ENCODE peak calls at places on chromosomes 1 and 21, in eight cellular contexts. One of them, this sample, is unnamed.
A peak's percentile ranks its signal among the peaks of the same experiment; 100 is the strongest.

GRCh38 chr1:200899954-200900867 is 5.5 kb downstream of the INAVA start:
- DNase-seq in WERI-Rb-1: peak; percentile 19
- DNase-seq in suprapubic skin: no peak
- DNase-seq in psoas muscle: no peak
- DNase-seq in mammary epithelial cell: no peak
- DNase-seq in hepatocyte: no peak
- DNase-seq in heart left ventricle: no peak
- DNase-seq in heart right ventricle: no peak
- DNase-seq in this sample: no peak

GRCh38 chr1:18597159-18598042 is 33.2 kb upstream of the PAX7 start:
- DNase-seq in WERI-Rb-1: peak; percentile 62
- DNase-seq in hepatocyte: peak; percentile 72
- DNase-seq in mammary epithelial cell: peak; percentile 21
- DNase-seq in psoas muscle: peak; percentile 51
- DNase-seq in heart left ventricle: peak; percentile 40
- DNase-seq in heart right ventricle: peak; percentile 55
- DNase-seq in suprapubic skin: peak; percentile 84
- DNase-seq in this sample: peak; percentile 89

GRCh38 chr1:181514298-181515290 is 31.3 kb downstream of the CACNA1E start:
- DNase-seq in heart right ventricle: no peak
- DNase-seq in psoas muscle: no peak
- DNase-seq in WERI-Rb-1: no peak
- DNase-seq in hepatocyte: no peak
- DNase-seq in suprapubic skin: no peak
- DNase-seq in mammary epithelial cell: no peak
- DNase-seq in heart left ventricle: no peak
- DNase-seq in this sample: no peak

GRCh38 chr1:44652445-44653106 is 21.7 kb downstream of the TMEM53 start:
- DNase-seq in heart right ventricle: peak; percentile 82
- DNase-seq in mammary epithelial cell: peak; percentile 47
- DNase-seq in hepatocyte: peak; percentile 87
- DNase-seq in suprapubic skin: peak; percentile 85
- DNase-seq in WERI-Rb-1: peak; percentile 82
- DNase-seq in heart left ventricle: peak; percentile 73
- DNase-seq in psoas muscle: peak; percentile 79
- DNase-seq in this sample: peak; percentile 98

GRCh38 chr1:163231385-163231784 is 28.7 kb upstream of the RGS5 start:
- DNase-seq in WERI-Rb-1: no peak
- DNase-seq in heart right ventricle: no peak
- DNase-seq in suprapubic skin: no peak
- DNase-seq in psoas muscle: no peak
- DNase-seq in heart left ventricle: no peak
- DNase-seq in hepatocyte: no peak
- DNase-seq in mammary epithelial cell: no peak
- DNase-seq in this sample: no peak

GRCh38 chr1:189431437-189431836 is 1046.2 kb downstream of the BRINP3 start:
- DNase-seq in hepatocyte: no peak
- DNase-seq in heart right ventricle: no peak
- DNase-seq in heart left ventricle: no peak
- DNase-seq in suprapubic skin: no peak
- DNase-seq in WERI-Rb-1: no peak
- DNase-seq in psoas muscle: no peak
- DNase-seq in mammary epithelial cell: no peak
- DNase-seq in this sample: no peak

GRCh38 chr21:44416193-44416592 is 39.1 kb upstream of the LRRC3 start:
- DNase-seq in hepatocyte: no peak
- DNase-seq in heart left ventricle: no peak
- DNase-seq in heart right ventricle: no peak
- DNase-seq in psoas muscle: no peak
- DNase-seq in mammary epithelial cell: no peak
- DNase-seq in WERI-Rb-1: peak; percentile 4
- DNase-seq in suprapubic skin: peak; percentile 52
- DNase-seq in this sample: peak; percentile 38

GRCh38 chr1:87178451-87178850 is 150.2 kb upstream of the LMO4 start:
- DNase-seq in suprapubic skin: no peak
- DNase-seq in mammary epithelial cell: no peak
- DNase-seq in heart left ventricle: no peak
- DNase-seq in hepatocyte: no peak
- DNase-seq in WERI-Rb-1: no peak
- DNase-seq in heart right ventricle: no peak
- DNase-seq in psoas muscle: no peak
- DNase-seq in this sample: no peak

GRCh38 chr1:237677979-237678378 is 212.7 kb downstream of the ZP4 start:
- DNase-seq in suprapubic skin: no peak
- DNase-seq in mammary epithelial cell: peak; percentile 31
- DNase-seq in psoas muscle: no peak
- DNase-seq in hepatocyte: peak; percentile 20
- DNase-seq in WERI-Rb-1: no peak
- DNase-seq in heart right ventricle: no peak
- DNase-seq in heart left ventricle: no peak
- DNase-seq in this sample: no peak

GRCh38 chr1:20616468-20617156 is 16.6 kb upstream of the PINK1 start:
- DNase-seq in heart right ventricle: peak; percentile 43
- DNase-seq in suprapubic skin: no peak
- DNase-seq in WERI-Rb-1: no peak
- DNase-seq in mammary epithelial cell: no peak
- DNase-seq in heart left ventricle: no peak
- DNase-seq in hepatocyte: no peak
- DNase-seq in psoas muscle: peak; percentile 51
- DNase-seq in this sample: peak; percentile 62

GRCh38 chr1:155226188-155226909 is 17.9 kb downstream of the MTX1 start:
- DNase-seq in heart left ventricle: peak; percentile 78
- DNase-seq in suprapubic skin: no peak
- DNase-seq in heart right ventricle: peak; percentile 69
- DNase-seq in mammary epithelial cell: peak; percentile 58
- DNase-seq in WERI-Rb-1: peak; percentile 95
- DNase-seq in hepatocyte: peak; percentile 81
- DNase-seq in psoas muscle: peak; percentile 73
- DNase-seq in this sample: peak; percentile 78

GRCh38 chr21:42595281-42596187 is 57.9 kb upstream of the PDE9A start:
- DNase-seq in mammary epithelial cell: no peak
- DNase-seq in WERI-Rb-1: no peak
- DNase-seq in heart right ventricle: no peak
- DNase-seq in suprapubic skin: peak; percentile 60
- DNase-seq in hepatocyte: no peak
- DNase-seq in heart left ventricle: no peak
- DNase-seq in psoas muscle: no peak
- DNase-seq in this sample: peak; percentile 69
- TF ChIP-seq CTCF in mammary epithelial cell: no peak
- TF ChIP-seq CTCF in WERI-Rb-1: no peak
- TF ChIP-seq CTCF in heart right ventricle: no peak
- TF ChIP-seq CTCF in suprapubic skin: no peak
- TF ChIP-seq CTCF in hepatocyte: no peak
- TF ChIP-seq CTCF in heart left ventricle: no peak
- TF ChIP-seq CTCF in psoas muscle: no peak
- TF ChIP-seq CTCF in this sample: no peak

GRCh38 chr21:26098758-26099157 is 71.8 kb downstream of the APP start:
- DNase-seq in mammary epithelial cell: peak; percentile 69
- DNase-seq in hepatocyte: no peak
- DNase-seq in suprapubic skin: no peak
- DNase-seq in WERI-Rb-1: no peak
- DNase-seq in psoas muscle: no peak
- DNase-seq in heart left ventricle: no peak
- DNase-seq in heart right ventricle: no peak
- DNase-seq in this sample: no peak
- H3K4me3 ChIP-seq in mammary epithelial cell: no peak overlapping the region
- H3K4me3 ChIP-seq in hepatocyte: no peak overlapping the region
- H3K4me3 ChIP-seq in suprapubic skin: no peak overlapping the region
- H3K4me3 ChIP-seq in WERI-Rb-1: no peak overlapping the region
- H3K4me3 ChIP-seq in psoas muscle: no peak overlapping the region
- H3K4me3 ChIP-seq in heart left ventricle: no peak overlapping the region
- H3K4me3 ChIP-seq in heart right ventricle: no peak overlapping the region
- H3K4me3 ChIP-seq in this sample: no peak overlapping the region

GRCh38 chr1:60130703-60131102 is 57.1 kb upstream of the C1orf87 start:
- DNase-seq in heart right ventricle: no peak
- DNase-seq in hepatocyte: no peak
- DNase-seq in psoas muscle: no peak
- DNase-seq in WERI-Rb-1: no peak
- DNase-seq in heart left ventricle: no peak
- DNase-seq in mammary epithelial cell: no peak
- DNase-seq in suprapubic skin: no peak
- DNase-seq in this sample: no peak

GRCh38 chr1:60126733-60127132 is 53.2 kb upstream of the C1orf87 start:
- DNase-seq in suprapubic skin: no peak
- DNase-seq in heart right ventricle: no peak
- DNase-seq in heart left ventricle: no peak
- DNase-seq in WERI-Rb-1: peak; percentile 60
- DNase-seq in psoas muscle: no peak
- DNase-seq in hepatocyte: no peak
- DNase-seq in mammary epithelial cell: no peak
- DNase-seq in this sample: no peak

GRCh38 chr1:60132108-60132507 is 58.5 kb upstream of the C1orf87 start:
- DNase-seq in hepatocyte: no peak
- DNase-seq in heart left ventricle: no peak
- DNase-seq in psoas muscle: no peak
- DNase-seq in mammary epithelial cell: no peak
- DNase-seq in heart right ventricle: no peak
- DNase-seq in suprapubic skin: no peak
- DNase-seq in WERI-Rb-1: no peak
- DNase-seq in this sample: no peak

GRCh38 chr1:60132985-60133673 is 59.6 kb upstream of the C1orf87 start:
- DNase-seq in mammary epithelial cell: no peak
- DNase-seq in heart right ventricle: no peak
- DNase-seq in hepatocyte: peak; percentile 11
- DNase-seq in psoas muscle: no peak
- DNase-seq in WERI-Rb-1: no peak
- DNase-seq in suprapubic skin: no peak
- DNase-seq in heart left ventricle: no peak
- DNase-seq in this sample: peak; percentile 43

GRCh38 chr1:60129916-60130315 is 56.3 kb upstream of the C1orf87 start:
- DNase-seq in mammary epithelial cell: no peak
- DNase-seq in suprapubic skin: no peak
- DNase-seq in hepatocyte: no peak
- DNase-seq in WERI-Rb-1: no peak
- DNase-seq in psoas muscle: no peak
- DNase-seq in heart left ventricle: no peak
- DNase-seq in heart right ventricle: no peak
- DNase-seq in this sample: peak; percentile 2
- TF ChIP-seq CTCF in mammary epithelial cell: no peak
- TF ChIP-seq CTCF in suprapubic skin: no peak
- TF ChIP-seq CTCF in hepatocyte: no peak
- TF ChIP-seq CTCF in WERI-Rb-1: no peak
- TF ChIP-seq CTCF in psoas muscle: no peak
- TF ChIP-seq CTCF in heart left ventricle: no peak
- TF ChIP-seq CTCF in heart right ventricle: no peak
- TF ChIP-seq CTCF in this sample: peak; percentile 29

GRCh38 chr1:230565141-230565540 is 77.1 kb upstream of the COG2 start:
- DNase-seq in psoas muscle: no peak
- DNase-seq in hepatocyte: no peak
- DNase-seq in mammary epithelial cell: no peak
- DNase-seq in heart left ventricle: no peak
- DNase-seq in suprapubic skin: no peak
- DNase-seq in WERI-Rb-1: no peak
- DNase-seq in heart right ventricle: no peak
- DNase-seq in this sample: no peak
- H3K4me3 ChIP-seq in psoas muscle: no peak overlapping the region
- H3K4me3 ChIP-seq in hepatocyte: no peak overlapping the region
- H3K4me3 ChIP-seq in mammary epithelial cell: no peak overlapping the region
- H3K4me3 ChIP-seq in heart left ventricle: no peak overlapping the region
- H3K4me3 ChIP-seq in suprapubic skin: no peak overlapping the region
- H3K4me3 ChIP-seq in WERI-Rb-1: no peak overlapping the region
- H3K4me3 ChIP-seq in heart right ventricle: no peak overlapping the region
- H3K4me3 ChIP-seq in this sample: no peak overlapping the region

GRCh38 chr1:47449702-47450552 is 12.1 kb downstream of the FOXD2 start:
- DNase-seq in hepatocyte: peak; percentile 54
- DNase-seq in heart right ventricle: peak; percentile 40
- DNase-seq in heart left ventricle: peak; percentile 31
- DNase-seq in WERI-Rb-1: peak; percentile 57
- DNase-seq in mammary epithelial cell: no peak
- DNase-seq in psoas muscle: peak; percentile 37
- DNase-seq in suprapubic skin: no peak
- DNase-seq in this sample: no peak
- TF ChIP-seq CTCF in hepatocyte: peak; percentile 51
- TF ChIP-seq CTCF in heart right ventricle: peak; percentile 56
- TF ChIP-seq CTCF in heart left ventricle: peak; percentile 47
- TF ChIP-seq CTCF in WERI-Rb-1: peak; percentile 82
- TF ChIP-seq CTCF in mammary epithelial cell: peak; percentile 64
- TF ChIP-seq CTCF in psoas muscle: peak; percentile 46
- TF ChIP-seq CTCF in suprapubic skin: peak; percentile 29
- TF ChIP-seq CTCF in this sample: peak; percentile 30

This sample was measured in osteoblast.